ENCODE peak calls at places on chromosomes 3 and 15, in nine cellular contexts. V, N, F, W, A, K, R, C and Q are unnamed samples.

GRCh38 chr3:53102601-53103147 is 27.6 kb downstream of the RFT1 start:
- DNase-seq in V (no peak), N (no peak), F (peak), W (no peak), A (no peak), K (peak), R (no peak), C (no peak), Q (no peak)

GRCh38 chr15:40190591-40190990 is 29.7 kb downstream of the BUB1B start:
- DNase-seq in V (no peak), N (no peak), F (no peak), W (no peak), A (no peak), K (no peak), R (no peak), C (no peak), Q (no peak)

GRCh38 chr15:98802187-98802586 is 153.8 kb downstream of the IGF1R start:
- DNase-seq in V (no peak), N (no peak), F (no peak), W (no peak), A (no peak), K (peak), R (no peak), C (no peak), Q (no peak)

GRCh38 chr15:57326196-57326595 is 50.1 kb upstream of the CGNL1 start:
- DNase-seq in V (no peak), N (no peak), F (no peak), W (no peak), A (no peak), K (no peak), R (no peak), C (no peak), Q (no peak)

GRCh38 chr3:16906679-16907078 is 21.9 kb downstream of the PLCL2 start:
- DNase-seq in V (no peak), N (no peak), F (peak), W (no peak), A (no peak), K (peak), R (no peak), C (no peak), Q (no peak)

GRCh38 chr3:197520311-197521276 is 35.2 kb downstream of the BDH1 start:
- DNase-seq in V (no peak), N (no peak), F (peak), W (no peak), A (no peak), K (peak), R (no peak), C (no peak), Q (no peak)

GRCh38 chr3:106006001-106006400 is 137.2 kb upstream of the CBLB start:
- DNase-seq in V (no peak), N (no peak), F (no peak), W (no peak), A (no peak), K (no peak), R (no peak), C (no peak), Q (no peak)

GRCh38 chr15:79942656-79943481 is 28.1 kb downstream of the BCL2A1 start:
- DNase-seq in V (no peak), N (no peak), F (no peak), W (no peak), A (no peak), K (no peak), R (no peak), C (no peak), Q (no peak)

GRCh38 chr15:31605467-31605931 is 278.9 kb downstream of the KLF13 start:
- DNase-seq in V (no peak), N (no peak), F (no peak), W (no peak), A (no peak), K (no peak), R (no peak), C (no peak), Q (no peak)

GRCh38 chr15:40006003-40006402 is 33.0 kb downstream of the SRP14 start:
- DNase-seq in V (no peak), N (no peak), F (no peak), W (no peak), A (no peak), K (no peak), R (no peak), C (no peak), Q (no peak)

GRCh38 chr3:155516439-155516838 is 223.0 kb upstream of the STRIT1 start:
- DNase-seq in V (no peak), N (no peak), F (no peak), W (no peak), A (no peak), K (no peak), R (no peak), C (no peak), Q (no peak)

GRCh38 chr15:31104048-31104447 is 2.5 kb upstream of the TRPM1 start:
- DNase-seq in V (no peak), N (no peak), F (no peak), W (peak), A (peak), K (no peak), R (no peak), C (no peak), Q (no peak)

GRCh38 chr15:55221090-55222011 is 24.6 kb upstream of the RSL24D1 start:
- DNase-seq in V (no peak), N (no peak), F (no peak), W (no peak), A (no peak), K (no peak), R (no peak), C (no peak), Q (no peak)

GRCh38 chr3:45591547-45591912 is 3.0 kb upstream of the LIMD1 start:
- DNase-seq in V (no peak), N (no peak), F (no peak), W (no peak), A (no peak), K (no peak), R (no peak), C (no peak), Q (no peak)

GRCh38 chr15:31136016-31136415 is 34.5 kb upstream of the TRPM1 start:
- DNase-seq in V (no peak), N (no peak), F (peak), W (peak), A (peak), K (no peak), R (no peak), C (no peak), Q (no peak)

GRCh38 chr3:48301020-48301813 is 32.2 kb downstream of the SPINK8 start:
- DNase-seq in V (peak), N (peak), F (peak), W (peak), A (peak), K (peak), R (peak), C (peak), Q (peak)
- TF ChIP-seq POLR2A in V (peak), N (no peak), F (peak), W (no peak), A (peak), K (peak), R (peak), C (no peak), Q (peak)

DNA sequence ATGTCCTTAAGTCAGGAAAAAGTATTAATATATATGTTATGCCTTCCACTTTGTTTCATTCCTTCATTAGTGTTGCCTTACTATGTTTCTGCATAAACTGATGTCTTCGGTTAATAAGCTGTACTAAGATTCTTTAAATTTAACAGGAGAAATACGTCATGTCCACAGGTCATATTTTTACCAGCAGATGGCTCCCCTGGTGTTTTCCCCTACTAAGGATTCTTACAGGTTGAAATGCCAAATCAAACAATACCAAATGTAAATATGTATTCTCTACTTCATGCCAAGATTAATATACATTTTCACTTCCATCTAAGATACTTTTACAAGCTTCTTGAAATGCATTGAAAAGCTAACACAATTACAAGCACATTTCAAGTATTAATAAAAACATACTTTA is 1602.1 kb downstream of the SI start:
- DNase-seq in V (peak), N (no peak), F (peak), W (no peak), A (no peak), K (no peak), R (no peak), C (no peak), Q (no peak)
- TF ChIP-seq CTCF in V (peak), N (no peak), F (no peak), W (no peak), A (no peak), K (no peak), R (no peak), C (no peak), Q (no peak)

DNA sequence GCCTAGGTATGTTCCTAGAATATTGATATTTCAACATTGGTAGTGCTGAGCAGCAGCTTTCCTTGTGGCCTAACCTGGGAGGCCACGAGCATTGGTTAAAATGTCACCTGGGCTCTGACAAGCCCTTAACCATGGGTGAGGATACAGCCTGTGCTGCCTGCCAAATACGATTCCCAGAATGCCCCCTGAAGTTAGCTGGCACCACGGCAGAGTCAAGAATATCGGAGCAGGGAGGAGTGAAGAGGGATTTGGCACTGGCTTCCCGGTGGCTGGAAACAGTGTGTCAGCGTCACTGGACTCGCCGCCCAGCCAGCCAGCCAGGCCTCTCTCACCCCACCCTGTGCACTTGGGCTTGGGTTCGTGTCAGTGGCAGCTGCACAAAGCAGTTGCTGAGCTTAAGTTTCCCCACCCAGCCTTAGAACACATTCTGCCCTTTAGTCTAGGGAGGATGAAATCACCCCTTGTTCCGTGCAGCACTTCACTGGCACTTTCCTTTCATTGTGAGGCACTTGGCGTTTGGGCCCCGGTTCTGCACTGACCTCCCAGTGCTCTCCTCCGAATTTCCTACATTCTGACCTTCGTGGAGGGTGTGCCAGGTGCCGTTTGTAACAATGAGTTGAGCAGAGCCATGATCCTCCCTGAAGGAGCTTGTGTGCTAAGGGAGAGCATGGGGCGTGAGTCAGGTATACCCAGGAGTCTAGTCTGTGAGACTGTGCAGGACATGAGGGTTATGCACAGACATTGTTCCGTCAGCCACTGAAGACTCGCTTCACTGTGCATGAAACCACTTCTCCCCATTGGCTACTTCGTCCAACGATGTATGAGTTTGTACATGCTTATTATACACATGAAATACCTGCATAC is 152.8 kb upstream of the BHLHE40 start:
- DNase-seq in V (no peak), N (peak), F (no peak), W (peak), A (no peak), K (peak), R (peak), C (peak), Q (no peak)
- TF ChIP-seq POLR2A in V (no peak), N (no peak), F (no peak), W (no peak), A (peak), K (peak), R (no peak), C (no peak), Q (no peak)

GRCh38 chr3:142724682-142725351 is 983 bp downstream of the TRPC1 start:
- DNase-seq in V (peak), N (peak), F (peak), W (peak), A (no peak), K (peak), R (peak), C (peak), Q (peak)
- TF ChIP-seq CTCF in V (no peak), N (peak), F (no peak), W (no peak), A (no peak), K (no peak), R (no peak), C (no peak), Q (no peak)

GRCh38 chr3:116150655-116151054 is 294.6 kb downstream of the LSAMP start:
- DNase-seq in V (no peak), N (no peak), F (no peak), W (no peak), A (no peak), K (no peak), R (no peak), C (no peak), Q (no peak)
- TF ChIP-seq POLR2A in V (no peak), N (no peak), F (no peak), W (no peak), A (no peak), K (no peak), R (no peak), C (no peak), Q (no peak)

GRCh38 chr3:48952510-48953118 is 34.0 kb downstream of the ARIH2 start:
- DNase-seq in V (peak), N (peak), F (peak), W (no peak), A (no peak), K (peak), R (no peak), C (no peak), Q (no peak)
- TF ChIP-seq CTCF in V (peak), N (peak), F (peak), W (no peak), A (no peak), K (peak), R (no peak), C (no peak), Q (no peak)

GRCh38 chr3:186570096-186570940 is at the start of gene DNAJB11:
- DNase-seq in V (peak), N (peak), F (peak), W (peak), A (peak), K (peak), R (peak), C (peak), Q (peak)
- TF ChIP-seq POLR2A in V (peak), N (no peak), F (peak), W (no peak), A (peak), K (peak), R (peak), C (peak), Q (peak)

DNA sequence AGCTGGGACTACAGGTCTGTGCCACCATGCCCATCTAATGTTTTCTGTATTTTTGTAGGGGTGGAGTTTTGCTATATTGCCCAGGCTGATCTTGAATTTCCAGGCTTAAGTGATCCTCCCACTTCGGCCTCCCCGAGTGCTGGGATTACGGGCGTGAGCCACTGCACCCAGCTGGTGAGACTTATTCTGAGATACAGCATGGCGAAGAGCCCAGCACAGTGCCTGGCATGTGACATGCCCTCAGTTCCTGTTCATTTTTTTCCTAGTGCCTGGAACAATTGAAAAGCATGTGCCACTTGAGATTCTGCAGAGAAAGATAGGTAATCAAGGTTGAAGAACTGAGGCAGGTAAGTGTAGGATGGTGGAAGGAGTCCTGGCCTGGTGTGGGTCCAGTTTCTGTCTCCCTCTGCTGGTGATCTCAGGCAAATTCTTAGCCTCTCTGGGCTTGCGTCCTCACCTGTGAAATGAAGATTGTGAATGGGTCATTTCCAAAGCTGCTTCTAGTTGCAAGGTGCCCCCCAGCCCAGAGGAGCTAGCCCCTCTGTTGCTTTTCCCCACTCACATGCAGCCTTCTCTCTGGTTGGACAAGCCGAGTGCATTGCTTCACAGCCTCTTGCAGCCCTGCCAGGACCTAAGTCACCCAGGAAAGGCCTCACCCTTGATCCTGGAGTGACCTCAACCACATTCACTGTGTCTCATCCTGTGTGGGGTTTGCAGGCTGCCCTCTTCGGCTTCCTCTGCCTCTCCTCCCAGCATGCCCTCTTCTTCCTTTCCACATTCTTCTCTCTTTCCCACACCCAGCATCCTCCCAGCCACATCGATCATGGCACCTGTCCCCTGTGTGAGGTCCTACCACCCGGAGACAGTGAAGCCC is 4.3 kb upstream of the RHCG start:
- DNase-seq in V (no peak), N (no peak), F (peak), W (peak), A (no peak), K (no peak), R (no peak), C (no peak), Q (no peak)
- TF ChIP-seq CTCF in V (peak), N (no peak), F (peak), W (no peak), A (no peak), K (no peak), R (no peak), C (no peak), Q (no peak)